ENCODE peak calls at places on chromosomes 13 and 19, in eight cellular contexts. R is left lung; J is PC-3; L is CD8-positive, alpha-beta T cell; H is MCF 10A; K is upper lobe of right lung; I is osteocyte; Z is lower lobe of right lung. C is an unnamed sample.

GRCh38 chr19:991174-991931 is 7.2 kb downstream of the WDR18 start:
- DNase-seq in H (peak; percentile 39), Z (no peak), J (peak; percentile 6), L (peak; percentile 82), K (no peak), R (peak; percentile 86), I (no peak), C (peak; percentile 69)

GRCh38 chr13:45082964-45083363 is 37.3 kb upstream of the GTF2F2 start:
- DNase-seq in I (no peak), Z (no peak), H (peak; percentile 37), R (no peak), J (peak; percentile 92), K (no peak), L (no peak), C (no peak)

GRCh38 chr13:112719016-112719415 is 29.2 kb downstream of the ATP11A start:
- DNase-seq in L (no peak), K (no peak), I (no peak), J (no peak), R (no peak), Z (no peak), H (no peak), C (no peak)

GRCh38 chr19:35642798-35643254 is 1.3 kb downstream of the ETV2 start:
- DNase-seq in Z (no peak), I (no peak), R (no peak), J (no peak), H (no peak), K (no peak), L (no peak), C (no peak)

GRCh38 chr19:10655457-10656312 is 1.5 kb downstream of the ILF3 start:
- DNase-seq in H (peak; percentile 29), J (peak; percentile 39), L (no peak), K (no peak), I (no peak), R (no peak), Z (no peak), C (no peak)

GRCh38 chr19:21851596-21852345 is 15.8 kb upstream of the ZNF43 start:
- DNase-seq in L (peak; percentile 90), H (no peak), R (peak; percentile 93), K (peak; percentile 95), Z (peak; percentile 94), I (peak; percentile 96), J (peak; percentile 44), C (peak; percentile 87)

GRCh38 chr19:46025825-46026224 is 3.0 kb upstream of the PGLYRP1 start:
- DNase-seq in K (no peak), H (no peak), I (no peak), R (no peak), L (no peak), J (no peak), Z (no peak), C (no peak)

GRCh38 chr13:76038920-76039716 is 403.0 kb downstream of the LMO7 start:
- DNase-seq in J (peak; percentile 3), Z (no peak), R (no peak), H (no peak), K (peak; percentile 13), I (no peak), L (no peak), C (no peak)

GRCh38 chr19:52170863-52171320 is 529 bp downstream of the ZNF836 start:
- DNase-seq in J (no peak), I (no peak), K (peak; percentile 69), Z (peak; percentile 54), L (no peak), H (peak; percentile 3), R (peak; percentile 84), C (no peak)

GRCh38 chr19:50414850-50415660 is 3.7 kb upstream of the SPIB start:
- DNase-seq in L (peak; percentile 63), K (peak; percentile 92), H (peak; percentile 53), Z (peak; percentile 90), I (peak; percentile 92), J (peak; percentile 24), R (peak; percentile 96), C (peak; percentile 78)

GRCh38 chr13:23570099-23570926 is at the start of gene TNFRSF19:
- DNase-seq in I (no peak), K (no peak), Z (no peak), R (no peak), H (no peak), J (peak; percentile 35), L (no peak), C (no peak)

DNA sequence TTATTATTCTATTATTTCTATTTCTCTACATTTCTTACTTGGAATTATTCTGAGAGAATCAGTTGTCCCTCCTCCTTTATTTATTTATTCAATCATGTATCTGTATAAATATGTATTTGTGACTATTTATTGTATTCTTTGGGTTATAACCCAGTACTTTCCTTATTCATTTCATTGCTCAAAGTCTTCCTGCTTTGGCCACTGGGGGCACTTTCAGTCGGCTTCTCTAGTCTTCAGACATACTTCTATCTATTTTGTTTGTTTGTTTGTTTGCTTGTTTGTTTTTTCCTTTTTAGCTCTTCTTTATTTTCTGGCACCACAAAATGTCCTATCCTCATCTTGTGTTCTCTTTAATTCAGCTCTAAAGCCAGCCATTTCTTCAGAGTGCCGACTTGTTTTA is 260.4 kb downstream of the NALCN start:
- DNase-seq in R (no peak), K (no peak), I (no peak), H (peak; percentile 20), L (no peak), Z (no peak), J (peak; percentile 11), C (no peak)
- TF ChIP-seq CTCF in R (no peak), K (peak; percentile 35), I (peak; percentile 48), H (peak; percentile 29), L (peak; percentile 37), Z (peak; percentile 22), J (peak; percentile 72), C (peak; percentile 34)

DNA sequence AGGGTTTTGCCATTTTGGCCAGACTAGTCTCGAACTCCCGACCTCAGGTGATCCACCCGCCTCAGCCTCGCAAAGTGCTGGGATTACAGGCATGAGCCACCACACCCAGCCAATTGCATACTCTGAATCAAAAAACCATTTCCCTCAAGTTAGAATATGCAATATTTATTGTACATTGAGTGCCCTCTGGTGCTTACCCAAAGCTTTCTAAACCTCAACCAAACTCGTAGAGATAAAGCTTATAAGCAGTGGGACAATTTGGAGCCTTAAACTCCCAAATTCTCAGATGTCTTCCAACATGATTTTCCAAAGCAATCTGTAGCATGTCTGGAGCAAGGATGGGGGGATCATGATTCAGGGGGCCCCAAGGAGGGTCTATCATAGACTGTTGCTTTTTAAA is 22.4 kb downstream of the RFXAP start:
- DNase-seq in I (no peak), Z (no peak), R (no peak), J (peak; percentile 36), K (no peak), H (no peak), L (no peak), C (no peak)
- TF ChIP-seq CTCF in I (no peak), Z (no peak), R (no peak), J (peak; percentile 29), K (no peak), H (no peak), L (no peak), C (no peak)

GRCh38 chr19:43534305-43534612 is 1.3 kb downstream of the ZNF575 start:
- DNase-seq in R (no peak), Z (no peak), K (no peak), J (no peak), I (no peak), H (no peak), L (no peak), C (no peak)

GRCh38 chr19:43532571-43532961 is 422 bp upstream of the ZNF575 start:
- DNase-seq in K (peak; percentile 83), Z (peak; percentile 76), H (peak; percentile 85), R (peak; percentile 79), I (no peak), J (no peak), L (no peak), C (no peak)

GRCh38 chr19:43533546-43534304 is 737 bp downstream of the ZNF575 start:
- DNase-seq in I (peak; percentile 99), Z (peak; percentile 99), R (peak; percentile 97), J (peak; percentile 97), H (peak; percentile 100), L (peak; percentile 99), K (peak; percentile 98), C (peak; percentile 97)

GRCh38 chr19:43532962-43533545 is at the start of gene ZNF575:
- DNase-seq in H (peak; percentile 92), J (peak; percentile 88), R (peak; percentile 97), L (peak; percentile 88), K (peak; percentile 94), Z (peak; percentile 92), I (peak; percentile 96), C (peak; percentile 74)

DNA sequence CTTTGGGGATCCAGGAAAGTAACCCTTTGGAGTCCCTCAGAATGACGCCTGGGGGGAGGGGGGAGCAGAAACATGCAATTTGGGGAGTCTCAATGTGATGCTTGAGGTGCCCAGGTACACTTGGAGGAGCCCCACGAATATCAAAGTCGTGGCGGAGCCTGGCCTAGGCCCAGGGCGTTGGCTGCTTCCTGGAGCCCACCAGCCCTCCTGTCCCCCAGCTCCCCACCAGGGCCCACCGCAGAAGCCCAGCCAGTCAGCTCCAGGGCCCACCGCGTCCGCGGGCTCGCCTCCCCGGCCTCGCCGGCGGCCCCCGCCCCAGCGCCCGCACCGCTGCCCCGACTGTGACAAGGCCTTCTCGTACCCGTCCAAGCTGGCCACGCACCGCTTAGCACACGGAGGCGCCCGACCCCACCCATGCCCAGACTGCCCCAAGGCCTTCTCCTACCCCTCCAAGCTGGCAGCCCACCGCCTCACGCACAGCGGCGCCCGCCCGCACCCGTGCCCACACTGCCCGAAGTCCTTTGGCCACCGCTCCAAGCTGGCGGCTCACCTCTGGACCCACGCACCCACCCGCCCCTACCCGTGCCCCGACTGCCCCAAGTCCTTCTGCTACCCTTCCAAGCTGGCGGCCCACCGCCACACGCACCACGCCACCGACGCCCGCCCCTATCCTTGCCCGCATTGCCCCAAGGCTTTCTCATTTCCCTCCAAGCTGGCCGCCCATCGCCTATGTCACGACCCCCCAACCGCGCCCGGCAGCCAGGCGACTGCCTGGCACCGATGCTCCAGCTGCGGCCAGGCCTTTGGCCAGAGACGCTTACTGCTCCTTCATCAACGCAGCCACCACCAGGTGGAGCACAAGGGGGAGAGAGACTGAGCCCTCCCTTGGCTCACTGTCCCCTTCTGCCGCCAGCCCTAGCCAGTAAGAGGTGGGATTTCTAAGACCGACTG is 2.1 kb downstream of the ZNF575 start:
- DNase-seq in H (peak; percentile 23), Z (peak; percentile 63), L (peak; percentile 38), J (peak; percentile 17), R (peak; percentile 85), K (peak; percentile 76), I (peak; percentile 86), C (no peak)
- TF ChIP-seq CTCF in H (peak; percentile 40), Z (peak; percentile 48), L (no peak), J (peak; percentile 49), R (peak; percentile 48), K (peak; percentile 52), I (peak; percentile 50), C (peak; percentile 41)

GRCh38 chr13:49678172-49678914 is 12.9 kb downstream of the EBPL start:
- DNase-seq in Z (no peak), L (no peak), K (no peak), I (no peak), H (no peak), R (no peak), J (no peak), C (no peak)

GRCh38 chr13:49676581-49677298 is 14.5 kb downstream of the EBPL start:
- DNase-seq in R (no peak), K (no peak), I (no peak), J (no peak), L (no peak), Z (no peak), H (no peak), C (no peak)

GRCh38 chr13:49681837-49682236 is 9.4 kb downstream of the EBPL start:
- DNase-seq in H (no peak), I (peak; percentile 8), L (no peak), Z (no peak), J (peak; percentile 64), R (no peak), K (no peak), C (no peak)

GRCh38 chr13:49683489-49683888 is 7.8 kb downstream of the EBPL start:
- DNase-seq in J (no peak), Z (no peak), R (no peak), H (no peak), L (no peak), K (no peak), I (peak; percentile 17), C (no peak)

GRCh38 chr13:49679244-49679643 is 12.0 kb downstream of the EBPL start:
- DNase-seq in L (no peak), Z (no peak), H (peak; percentile 16), R (no peak), K (no peak), J (no peak), I (no peak), C (no peak)
- TF ChIP-seq CTCF in L (no peak), Z (no peak), H (peak; percentile 35), R (no peak), K (no peak), J (peak; percentile 33), I (peak; percentile 29), C (no peak)